ENCODE peak calls at places on chromosomes 13 and 19, in ten cellular contexts. D is BE2C; R is RWPE1; C is A673; V is mesothelial cell of epicardium; M is HCT116; A is cardiac muscle cell; N is GM20000; Z is CD4-positive, alpha-beta T cell; U is A549. G is an unnamed sample.

GRCh38 chr19:39144487-39145071 is 19.0 kb downstream of the PAK4 start:
- DNase-seq in R (no peak), M (no peak), C (no peak), A (no peak), N (no peak), V (no peak), Z (no peak), D (peak), U (no peak), G (no peak)

GRCh38 chr19:43713208-43713607 is 2.7 kb upstream of the IRGC start:
- DNase-seq in R (no peak), D (no peak), U (no peak), N (no peak), Z (no peak), A (no peak), C (no peak), V (no peak), M (no peak), G (no peak)

GRCh38 chr19:56958428-56958827 is 117.9 kb upstream of the PEG3 start:
- DNase-seq in Z (no peak), D (no peak), C (no peak), N (no peak), R (no peak), U (no peak), A (no peak), V (no peak), M (no peak), G (no peak)

GRCh38 chr19:53908933-53909415 is at the start of gene CACNG7:
- DNase-seq in A (no peak), U (no peak), M (no peak), C (no peak), R (no peak), D (no peak), V (no peak), Z (no peak), N (no peak), G (no peak)

GRCh38 chr19:17985037-17985818 is 18.3 kb downstream of the KCNN1 start:
- DNase-seq in M (peak), N (no peak), A (no peak), V (no peak), Z (no peak), D (peak), R (no peak), U (no peak), C (no peak), G (no peak)

GRCh38 chr13:63910406-63910957 is 2494.8 kb upstream of the PCDH20 start:
- DNase-seq in M (no peak), Z (no peak), U (no peak), C (peak), N (no peak), R (peak), D (peak), A (no peak), V (no peak), G (no peak)

GRCh38 chr19:38375098-38375493 is 725 bp downstream of the PSMD8 start:
- DNase-seq in Z (no peak), R (no peak), C (no peak), M (no peak), D (no peak), N (no peak), V (no peak), U (no peak), A (no peak), G (no peak)

GRCh38 chr19:41753936-41754529 is 1.3 kb upstream of the CEACAM6 start:
- DNase-seq in N (no peak), M (peak), V (no peak), Z (peak), U (peak), R (peak), A (no peak), C (peak), D (peak), G (peak)

GRCh38 chr19:18513868-18514267 is 8.0 kb downstream of the ELL start:
- DNase-seq in R (no peak), V (no peak), C (no peak), D (no peak), U (no peak), Z (no peak), N (no peak), M (no peak), A (peak), G (no peak)

GRCh38 chr13:40207110-40207478 is 459.3 kb downstream of the FOXO1 start:
- DNase-seq in Z (peak), R (no peak), U (no peak), A (no peak), D (no peak), N (peak), M (no peak), C (no peak), V (no peak), G (no peak)

GRCh38 chr19:8004723-8005513 is 523 bp downstream of the ELAVL1 start:
- DNase-seq in M (no peak), C (peak), N (peak), R (no peak), U (no peak), V (peak), A (peak), Z (no peak), D (no peak), G (no peak)

GRCh38 chr13:29429496-29429895 is 166.0 kb downstream of the SLC7A1 start:
- DNase-seq in D (no peak), U (no peak), A (no peak), R (no peak), Z (no peak), M (no peak), C (peak), V (no peak), N (no peak), G (no peak)

GRCh38 chr13:78228211-78228610 is 309.6 kb upstream of the EDNRB start:
- DNase-seq in Z (no peak), M (no peak), A (no peak), C (no peak), U (no peak), D (no peak), N (no peak), V (no peak), R (no peak), G (no peak)

GRCh38 chr19:16447015-16447384 is 24.8 kb downstream of the EPS15L1 start:
- DNase-seq in Z (no peak), C (peak), D (no peak), R (peak), A (peak), N (peak), M (no peak), V (peak), U (no peak), G (peak)

GRCh38 chr13:30880756-30881155 is 25.3 kb upstream of the MEDAG start:
- DNase-seq in M (no peak), V (no peak), A (no peak), C (no peak), Z (no peak), U (peak), D (no peak), N (no peak), R (peak), G (no peak)

GRCh38 chr19:15296353-15296752 is 36.0 kb downstream of the BRD4 start:
- DNase-seq in N (no peak), U (no peak), A (peak), C (no peak), V (no peak), D (no peak), Z (no peak), R (no peak), M (no peak), G (no peak)

GRCh38 chr13:101623469-101624209 is 171.2 kb downstream of the ITGBL1 start:
- DNase-seq in D (no peak), U (no peak), Z (no peak), V (no peak), C (peak), N (no peak), M (no peak), A (no peak), R (peak), G (no peak)

GRCh38 chr19:55255618-55256423 is 3.0 kb downstream of the PPP6R1 start:
- DNase-seq in D (no peak), N (no peak), Z (peak), A (no peak), V (no peak), M (no peak), C (no peak), R (no peak), U (peak), G (no peak)

GRCh38 chr19:51803529-51803928 is 8.6 kb downstream of the FPR3 start:
- DNase-seq in V (no peak), N (no peak), R (no peak), M (no peak), A (no peak), Z (no peak), C (no peak), D (no peak), U (no peak), G (no peak)

GRCh38 chr13:23510979-23511735 is 59.1 kb upstream of the TNFRSF19 start:
- DNase-seq in Z (no peak), N (peak), V (no peak), U (no peak), C (peak), A (peak), D (peak), M (peak), R (no peak), G (no peak)

GRCh38 chr19:29665826-29666633 is 769 bp downstream of the PLEKHF1 start:
- DNase-seq in N (no peak), R (no peak), Z (peak), C (no peak), V (no peak), D (no peak), M (no peak), A (peak), U (no peak), G (no peak)

GRCh38 chr19:48629599-48630288 is 7.4 kb downstream of the DBP start:
- DNase-seq in N (no peak), V (no peak), C (peak), D (peak), A (peak), Z (no peak), R (no peak), M (peak), U (no peak), G (no peak)

GRCh38 chr13:25215253-25215575 is 43.1 kb upstream of the AMER2 start:
- DNase-seq in M (no peak), Z (no peak), C (no peak), A (no peak), V (no peak), D (no peak), N (no peak), R (no peak), U (no peak), G (no peak)

GRCh38 chr13:26184791-26185250 is 37.3 kb downstream of the RNF6 start:
- DNase-seq in M (peak), N (peak), V (peak), A (peak), Z (peak), D (peak), C (peak), U (peak), R (peak), G (no peak)

DNA sequence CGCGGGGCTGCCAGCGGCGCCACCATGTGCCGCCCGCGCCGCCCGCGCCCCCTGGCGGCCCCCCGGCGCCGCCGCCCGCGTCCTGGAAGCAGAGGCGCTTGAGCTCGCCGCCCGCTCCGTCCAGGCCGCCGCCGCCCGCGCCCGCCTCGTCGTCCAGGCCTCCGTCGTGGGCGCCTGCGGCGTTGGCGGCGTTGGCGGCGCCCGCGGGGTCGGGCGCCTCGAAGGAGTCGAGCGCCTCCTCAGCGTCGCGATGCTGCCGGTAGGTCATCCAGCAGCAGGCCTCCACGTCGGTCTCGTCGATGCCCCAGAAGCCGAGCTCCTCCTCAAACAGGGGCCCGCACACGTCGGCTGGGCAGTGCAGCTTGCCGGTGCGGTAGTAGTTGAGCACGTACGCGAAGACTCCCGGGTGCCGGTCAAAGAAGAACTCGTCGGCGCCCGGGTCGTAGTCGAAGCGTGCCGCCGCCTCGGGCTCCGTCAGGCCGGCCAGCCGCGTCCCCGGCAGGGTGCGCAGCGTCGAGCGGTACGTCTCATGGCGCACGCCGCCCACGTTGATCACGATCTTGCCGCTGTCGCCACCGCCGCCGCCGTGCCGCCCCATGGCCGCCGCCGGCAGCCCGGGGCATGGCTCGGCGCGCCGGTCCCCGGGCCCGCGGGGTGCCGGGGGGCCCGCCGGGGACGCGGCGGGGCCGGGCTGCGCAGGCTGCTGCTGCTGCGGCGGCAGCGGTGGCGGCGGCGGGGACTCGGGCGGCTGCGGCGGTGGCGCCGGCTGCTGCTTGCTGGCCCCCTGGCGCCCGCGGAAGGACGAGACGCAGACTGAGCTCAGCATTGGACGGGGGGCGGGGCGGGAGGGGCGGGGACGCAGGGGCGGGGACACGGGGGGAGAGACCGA is 676 bp downstream of the KCNC3 start:
- DNase-seq in Z (no peak), N (peak), V (no peak), R (no peak), D (no peak), A (peak), C (peak), M (no peak), U (no peak), G (no peak)
- TF ChIP-seq CTCF in Z (no peak), N (peak), V (no peak), R (no peak), D (no peak), A (no peak), C (no peak), M (no peak), U (peak), G (no peak)

DNA sequence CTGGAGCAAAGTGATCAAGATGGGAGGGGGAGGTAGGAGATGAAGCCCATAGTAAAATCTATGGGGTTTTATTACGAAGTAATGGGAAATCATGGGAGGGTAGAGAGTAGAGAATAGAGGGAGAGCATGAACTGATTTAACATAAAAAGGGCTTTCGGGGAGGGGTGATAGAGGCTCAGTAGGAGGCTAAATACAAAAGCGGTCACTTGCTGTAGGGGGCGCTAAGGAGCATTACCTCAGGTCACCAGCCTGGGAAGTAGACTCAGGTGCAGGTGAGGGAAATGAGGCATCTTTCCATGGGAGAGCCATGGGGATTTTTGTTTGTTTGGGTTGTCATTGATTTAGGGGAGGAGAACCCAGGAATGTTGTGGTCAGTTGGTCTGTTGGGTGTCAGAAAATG is 14.1 kb downstream of the KRTDAP start:
- DNase-seq in U (no peak), A (no peak), V (no peak), Z (no peak), M (peak), N (no peak), D (no peak), R (no peak), C (no peak), G (no peak)
- TF ChIP-seq CTCF in U (peak), A (peak), V (peak), Z (no peak), M (no peak), N (no peak), D (peak), R (no peak), C (peak), G (no peak)

GRCh38 chr19:2227415-2228156 is 8.5 kb downstream of the PLEKHJ1 start:
- DNase-seq in R (no peak), D (no peak), C (no peak), A (no peak), N (no peak), M (no peak), Z (no peak), V (no peak), U (no peak), G (no peak)
- TF ChIP-seq CTCF in R (no peak), D (no peak), C (no peak), A (no peak), N (no peak), M (no peak), Z (no peak), V (no peak), U (no peak), G (no peak)

GRCh38 chr19:9792191-9793050 is 23.9 kb upstream of the ZNF846 start:
- DNase-seq in D (peak), M (no peak), U (peak), C (peak), N (peak), R (peak), Z (peak), A (peak), V (peak), G (peak)
- TF ChIP-seq CTCF in D (no peak), M (no peak), U (no peak), C (no peak), N (no peak), R (no peak), Z (no peak), A (no peak), V (no peak), G (no peak)

DNA sequence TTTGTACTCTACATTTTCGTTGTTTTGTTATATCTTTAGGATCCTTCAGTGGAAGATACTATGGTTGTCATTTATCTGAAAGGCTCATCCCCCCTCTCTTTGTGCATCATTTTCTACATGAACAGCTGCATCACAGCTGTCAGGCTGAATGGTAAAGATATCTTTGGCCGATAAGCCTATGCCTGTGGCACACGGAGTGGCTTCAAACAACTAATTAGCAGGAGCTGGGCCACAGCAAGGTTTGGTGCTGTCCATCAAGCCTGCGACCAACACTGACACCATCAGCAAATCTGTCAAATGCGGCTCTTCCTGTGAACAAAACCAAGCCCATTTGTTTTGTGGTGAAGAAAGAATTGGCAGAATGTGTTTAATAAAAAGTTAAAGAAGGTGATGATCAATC is 334.4 kb downstream of the PCDH9 start:
- DNase-seq in N (no peak), Z (no peak), V (no peak), U (no peak), A (no peak), D (peak), R (no peak), M (no peak), C (no peak), G (no peak)
- TF ChIP-seq CTCF in N (no peak), Z (no peak), V (no peak), U (no peak), A (no peak), D (no peak), R (no peak), M (no peak), C (no peak), G (no peak)

G was measured in omental fat pad.